ENCODE peak calls at places on chromosome 19, in six cellular contexts. V is GM23338, Y is heart left ventricle, U is neural progenitor cell, T is uterus, D is ovary. I is an unnamed sample. For H3K4me1, the result is how much of the 10 kb centered on the place peaks cover.

GRCh38 chr19:8513687-8514504 is at the start of gene ZNF414:
- DNase-seq in V (peak), Y (peak), U (peak), T (peak), D (peak), I (peak)

GRCh38 chr19:45086453-45086852 is 6.5 kb upstream of the PPP1R37 start:
- DNase-seq in V (no peak), Y (no peak), U (no peak), T (no peak), D (no peak), I (no peak)

GRCh38 chr19:45103200-45103624 is 10.2 kb downstream of the PPP1R37 start:
- DNase-seq in V (no peak), Y (no peak), U (no peak), T (no peak), D (peak), I (no peak)

GRCh38 chr19:48553676-48554384 is 1.9 kb downstream of the SULT2B1 start:
- DNase-seq in V (peak), Y (no peak), U (peak), T (peak), D (no peak), I (peak)

GRCh38 chr19:13060233-13060963 is 42.3 kb downstream of the LYL1 start:
- DNase-seq in V (no peak), Y (peak), U (peak), T (peak), D (peak), I (peak)

GRCh38 chr19:44305457-44305856 is 632 bp upstream of the ZNF235 start:
- DNase-seq in V (no peak), Y (no peak), U (no peak), T (no peak), D (no peak), I (no peak)

GRCh38 chr19:3576696-3577443 is 4.1 kb downstream of the HMG20B start:
- DNase-seq in V (peak), Y (peak), U (peak), T (peak), D (peak), I (no peak)

GRCh38 chr19:4831351-4832340 is at the start of gene TICAM1:
- DNase-seq in V (peak), Y (peak), U (no peak), T (peak), D (peak), I (peak)

GRCh38 chr19:41546386-41546789 is 29.6 kb upstream of the CEACAM21 start:
- DNase-seq in V (no peak), Y (no peak), U (no peak), T (no peak), D (no peak), I (no peak)

GRCh38 chr19:5623397-5624153 is 692 bp downstream of the SAFB start:
- DNase-seq in V (no peak), Y (no peak), U (peak), T (no peak), D (no peak), I (no peak)

GRCh38 chr19:48644839-48645651 is 942 bp downstream of the CA11 start:
- DNase-seq in V (peak), Y (peak), U (peak), T (peak), D (peak), I (peak)

GRCh38 chr19:30064021-30064699 is 122.1 kb downstream of the URI1 start:
- DNase-seq in V (no peak), Y (no peak), U (no peak), T (no peak), D (no peak), I (peak)

GRCh38 chr19:23409392-23410048 is 14.2 kb upstream of the ZNF91 start:
- DNase-seq in V (no peak), Y (no peak), U (no peak), T (no peak), D (no peak), I (no peak)

GRCh38 chr19:49110567-49110966 is 3.6 kb upstream of the LIN7B start:
- DNase-seq in V (no peak), Y (no peak), U (no peak), T (no peak), D (no peak), I (no peak)

GRCh38 chr19:55621673-55622231 is 2.6 kb downstream of the ZNF784 start:
- DNase-seq in V (no peak), Y (peak), U (no peak), T (no peak), D (peak), I (no peak)

GRCh38 chr19:19873381-19873780 is 7.7 kb downstream of the ZNF253 start:
- DNase-seq in V (no peak), Y (no peak), U (no peak), T (no peak), D (no peak), I (no peak)

GRCh38 chr19:2604747-2605329 is 97.7 kb downstream of the GNG7 start:
- DNase-seq in V (no peak), Y (no peak), U (no peak), T (no peak), D (no peak), I (no peak)

GRCh38 chr19:55368701-55369563 is 1.3 kb downstream of the IL11 start:
- DNase-seq in V (peak), Y (no peak), U (peak), T (no peak), D (no peak), I (no peak)

DNA sequence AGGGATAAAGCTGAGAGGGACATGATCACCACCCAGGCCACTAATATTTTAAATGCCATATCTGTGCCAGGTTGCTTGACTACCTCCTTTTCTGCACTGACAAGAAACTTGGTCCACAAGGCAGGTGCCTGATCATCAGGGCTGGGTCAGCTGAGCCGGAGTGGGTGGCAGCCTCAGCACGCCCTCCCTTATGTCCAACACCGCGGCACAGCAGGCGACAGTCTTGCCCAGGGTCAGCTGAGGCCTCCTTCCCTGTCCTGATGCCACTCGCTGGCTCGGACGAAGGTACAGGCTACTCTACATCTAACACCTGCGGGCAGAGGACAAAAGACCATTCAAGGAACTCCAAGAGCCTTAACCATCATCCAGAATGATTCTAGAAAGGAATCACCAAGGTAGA is 16.9 kb downstream of the ZC3H4 start:
- DNase-seq in V (no peak), Y (no peak), U (no peak), T (no peak), D (no peak), I (no peak)
- H3K4me3 ChIP-seq in V (no peak), Y (no peak), U (no peak), T (no peak), D (no peak), I (no peak)

GRCh38 chr19:18279516-18280246 is 1.7 kb downstream of the JUND start:
- DNase-seq in V (peak), Y (peak), U (peak), T (peak), D (peak), I (peak)

GRCh38 chr19:18280247-18281081 is 958 bp downstream of the JUND start:
- DNase-seq in V (peak), Y (peak), U (peak), T (peak), D (peak), I (peak)

GRCh38 chr19:18279266-18279515 is 2.2 kb downstream of the JUND start:
- DNase-seq in V (no peak), Y (no peak), U (no peak), T (no peak), D (no peak), I (no peak)

GRCh38 chr19:18281082-18282020 is at the start of gene JUND:
- DNase-seq in V (peak), Y (peak), U (peak), T (peak), D (peak), I (peak)

GRCh38 chr19:18278521-18279265 is 2.7 kb downstream of the JUND start:
- DNase-seq in V (peak), Y (no peak), U (no peak), T (no peak), D (no peak), I (peak)
- H3K4me1 ChIP-seq in V (under half), Y (half or more), U (under half), T (under half), D (under half), I (under half)

DNA sequence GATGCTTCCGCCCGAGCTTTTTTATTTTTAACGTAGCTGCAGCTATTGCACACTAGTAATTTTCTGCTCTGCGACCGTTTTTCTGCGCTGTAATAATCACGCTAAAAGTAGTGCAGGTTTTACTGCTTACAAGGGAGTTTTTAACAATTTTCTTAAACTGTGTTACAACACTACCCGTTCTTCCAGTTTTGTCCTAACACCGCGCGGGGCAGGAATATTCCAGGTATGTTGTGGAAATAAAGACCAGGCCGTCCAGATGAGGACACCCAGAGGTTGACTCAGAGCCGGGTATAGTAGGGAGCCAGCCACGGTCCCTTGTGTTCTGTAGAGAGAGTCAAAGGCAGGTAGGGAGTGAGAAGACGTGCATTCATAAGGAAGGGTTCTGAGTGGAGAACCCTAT is 21.7 kb downstream of the ZNF274 start:
- DNase-seq in V (no peak), Y (no peak), U (no peak), T (no peak), D (no peak), I (no peak)
- H3K4me3 ChIP-seq in V (no peak), Y (no peak), U (no peak), T (no peak), D (no peak), I (no peak)

DNA sequence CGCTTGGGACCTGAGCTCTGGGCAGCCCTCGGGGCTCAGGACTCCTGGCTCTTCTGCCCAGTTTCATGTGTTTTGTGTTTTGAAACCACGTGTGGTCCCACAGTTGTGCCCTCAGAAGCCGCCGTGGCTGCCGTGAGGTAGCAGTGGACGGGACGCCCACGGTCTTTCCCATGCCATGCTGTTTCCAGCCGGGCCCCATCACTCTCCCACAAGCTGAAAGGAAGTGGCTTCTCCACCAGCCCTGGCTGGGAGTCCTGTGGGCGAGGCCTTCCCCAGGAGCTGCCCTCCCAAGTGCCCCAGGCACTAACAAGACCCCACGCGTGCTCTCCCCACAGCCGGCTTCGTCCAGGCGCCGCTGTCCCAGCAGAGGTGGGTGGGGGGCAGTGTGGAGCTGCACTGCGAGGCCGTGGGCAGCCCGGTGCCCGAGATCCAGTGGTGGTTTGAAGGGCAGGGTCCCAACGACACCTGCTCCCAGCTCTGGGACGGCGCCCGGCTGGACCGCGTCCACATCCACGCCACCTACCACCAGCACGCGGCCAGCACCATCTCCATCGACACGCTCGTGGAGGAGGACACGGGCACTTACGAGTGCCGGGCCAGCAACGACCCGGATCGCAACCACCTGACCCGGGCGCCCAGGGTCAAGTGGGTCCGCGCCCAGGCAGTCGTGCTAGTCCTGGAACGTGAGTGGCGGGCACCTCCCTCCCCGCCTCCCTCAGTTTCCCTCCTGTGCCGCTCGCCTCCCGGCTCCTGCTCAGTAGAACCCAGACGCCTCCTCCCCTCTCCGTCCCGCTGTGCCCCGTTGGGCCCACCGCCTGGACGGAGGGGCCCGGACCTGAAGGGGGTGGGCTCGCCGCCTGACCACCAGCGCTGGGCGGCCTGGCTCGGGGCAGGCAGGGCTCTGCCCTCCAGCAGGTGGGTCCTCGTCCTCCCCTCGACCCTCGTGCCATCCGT is 5.3 kb downstream of the BSG start:
- DNase-seq in V (peak), Y (no peak), U (no peak), T (no peak), D (no peak), I (no peak)
- H3K4me1 ChIP-seq in V (under half), Y (half or more), U (under half), T (under half), D (under half), I (under half)

GRCh38 chr19:46426506-46427162 is 2.1 kb downstream of the PNMA8C start:
- DNase-seq in V (peak), Y (peak), U (peak), T (peak), D (peak), I (peak)
- H3K4me3 ChIP-seq in V (peak), Y (peak), U (peak), T (peak), D (peak), I (peak)

I was measured in HAP-1.